ENCODE peak calls at places on chromosomes 1 and 21, in eight cellular contexts. B, W, T, Z, H, G, Q and N are unnamed samples.

GRCh38 chr1:10629091-10629815 is 154.5 kb downstream of the PEX14 start:
- DNase-seq in B (no peak), W (no peak), T (no peak), Z (no peak), H (no peak), G (no peak), Q (no peak), N (no peak)

GRCh38 chr1:215567491-215568286 is 585 bp downstream of the KCTD3 start:
- DNase-seq in B (peak; percentile 56), W (no peak), T (peak; percentile 46), Z (peak; percentile 50), H (peak; percentile 24), G (no peak), Q (no peak), N (no peak)

GRCh38 chr1:240149488-240150094 is 57.9 kb downstream of the FMN2 start:
- DNase-seq in B (peak; percentile 54), W (no peak), T (peak; percentile 52), Z (no peak), H (no peak), G (no peak), Q (no peak), N (no peak)

GRCh38 chr21:33670076-33670475 is 27.8 kb downstream of the ITSN1 start:
- DNase-seq in B (no peak), W (no peak), T (peak; percentile 43), Z (no peak), H (no peak), G (no peak), Q (no peak), N (no peak)

GRCh38 chr1:186511761-186512637 is 51.1 kb upstream of the PDC start:
- DNase-seq in B (no peak), W (no peak), T (peak; percentile 48), Z (no peak), H (no peak), G (no peak), Q (no peak), N (no peak)

GRCh38 chr1:60762176-60762575 is 320.2 kb upstream of the NFIA start:
- DNase-seq in B (peak; percentile 77), W (peak; percentile 2), T (peak; percentile 21), Z (no peak), H (no peak), G (no peak), Q (no peak), N (no peak)

GRCh38 chr1:170808229-170808870 is 127.0 kb upstream of the MROH9 start:
- DNase-seq in B (no peak), W (no peak), T (no peak), Z (no peak), H (no peak), G (no peak), Q (no peak), N (no peak)

GRCh38 chr21:42031816-42032215 is 21.7 kb upstream of the ZBTB21 start:
- DNase-seq in B (no peak), W (no peak), T (no peak), Z (no peak), H (no peak), G (no peak), Q (no peak), N (no peak)

GRCh38 chr1:174797398-174797797 is 202.3 kb upstream of the CACYBP start:
- DNase-seq in B (no peak), W (no peak), T (no peak), Z (no peak), H (no peak), G (no peak), Q (no peak), N (no peak)

GRCh38 chr1:212432163-212432705 is 486 bp upstream of the NENF start:
- DNase-seq in B (no peak), W (no peak), T (no peak), Z (no peak), H (no peak), G (no peak), Q (no peak), N (no peak)

GRCh38 chr1:153956997-153957715 is 1.3 kb downstream of the CRTC2 start:
- DNase-seq in B (no peak), W (no peak), T (no peak), Z (no peak), H (no peak), G (no peak), Q (no peak), N (no peak)

GRCh38 chr1:157104598-157105293 is 5.1 kb upstream of the ETV3L start:
- DNase-seq in B (no peak), W (no peak), T (peak; percentile 72), Z (no peak), H (no peak), G (no peak), Q (no peak), N (no peak)

GRCh38 chr1:246483204-246483933 is 23.7 kb downstream of the SMYD3 start:
- DNase-seq in B (peak; percentile 17), W (no peak), T (peak; percentile 38), Z (no peak), H (no peak), G (no peak), Q (no peak), N (no peak)

GRCh38 chr1:54579337-54579781 is 31.3 kb downstream of the ACOT11 start:
- DNase-seq in B (no peak), W (no peak), T (no peak), Z (no peak), H (no peak), G (no peak), Q (no peak), N (no peak)

GRCh38 chr21:44958471-44959191 is 18.8 kb downstream of the SLX9 start:
- DNase-seq in B (peak; percentile 88), W (no peak), T (peak; percentile 67), Z (peak; percentile 86), H (no peak), G (no peak), Q (peak; percentile 48), N (no peak)

GRCh38 chr1:21510113-21510493 is 880 bp downstream of the ALPL start:
- DNase-seq in B (no peak), W (no peak), T (no peak), Z (no peak), H (no peak), G (no peak), Q (no peak), N (no peak)

GRCh38 chr1:21507511-21508270 is 1.5 kb upstream of the ALPL start:
- DNase-seq in B (no peak), W (no peak), T (no peak), Z (no peak), H (no peak), G (no peak), Q (no peak), N (no peak)

GRCh38 chr1:21509351-21510112 is at the start of gene ALPL:
- DNase-seq in B (no peak), W (no peak), T (no peak), Z (peak; percentile 25), H (no peak), G (no peak), Q (no peak), N (no peak)

GRCh38 chr1:21506804-21507203 is 2.4 kb upstream of the ALPL start:
- DNase-seq in B (no peak), W (no peak), T (no peak), Z (no peak), H (no peak), G (no peak), Q (no peak), N (no peak)

GRCh38 chr1:21508580-21509350 is 458 bp upstream of the ALPL start:
- DNase-seq in B (peak; percentile 39), W (no peak), T (peak; percentile 31), Z (peak; percentile 77), H (no peak), G (no peak), Q (peak; percentile 76), N (no peak)
- H3K4me3 ChIP-seq in B (no peak overlapping the region), W (no peak overlapping the region), T (peak overlapping the region; percentile 4), Z (no peak overlapping the region), H (no peak overlapping the region), G (peak overlapping the region; percentile 58), Q (peak overlapping the region; percentile 33), N (peak overlapping the region; percentile 33)

GRCh38 chr1:195886000-195886399 is 722.2 kb downstream of the KCNT2 start:
- DNase-seq in B (no peak), W (no peak), T (no peak), Z (no peak), H (no peak), G (no peak), Q (no peak), N (no peak)
- TF ChIP-seq CTCF in B (peak; percentile 7), W (peak; percentile 20), T (peak; percentile 6), Z (no peak), H (peak; percentile 13), G (no peak), Q (no peak), N (no peak)

GRCh38 chr1:165371588-165372235 is 15.2 kb upstream of the LMX1A start:
- DNase-seq in B (no peak), W (no peak), T (no peak), Z (no peak), H (no peak), G (no peak), Q (no peak), N (no peak)

GRCh38 chr1:165375623-165376022 is 19.1 kb upstream of the LMX1A start:
- DNase-seq in B (no peak), W (no peak), T (no peak), Z (no peak), H (no peak), G (no peak), Q (no peak), N (no peak)

GRCh38 chr1:165376041-165376810 is 19.7 kb upstream of the LMX1A start:
- DNase-seq in B (peak; percentile 95), W (peak; percentile 18), T (peak; percentile 20), Z (peak; percentile 86), H (no peak), G (no peak), Q (peak; percentile 65), N (no peak)

GRCh38 chr1:165381745-165382530 is 25.4 kb upstream of the LMX1A start:
- DNase-seq in B (no peak), W (no peak), T (no peak), Z (no peak), H (no peak), G (no peak), Q (no peak), N (no peak)

DNA sequence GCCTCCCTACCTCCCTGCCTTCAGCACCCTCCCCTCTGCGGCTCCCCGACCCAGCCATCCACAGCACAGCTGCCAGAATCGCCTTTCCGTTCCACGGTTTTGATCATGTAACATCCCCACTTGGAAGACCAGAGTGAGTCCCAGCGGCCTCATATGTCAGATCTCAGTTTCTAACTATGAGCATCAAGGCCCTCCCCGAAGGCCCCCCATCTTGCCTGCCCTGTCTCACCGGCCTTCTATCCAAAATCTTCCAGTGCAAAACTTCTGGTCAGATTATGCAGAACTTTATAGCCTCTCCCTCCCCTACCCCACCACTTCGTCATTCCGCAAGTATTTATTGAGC is 20.3 kb upstream of the LMX1A start:
- DNase-seq in B (no peak), W (no peak), T (no peak), Z (no peak), H (no peak), G (no peak), Q (no peak), N (no peak)
- H3K4me3 ChIP-seq in B (peak overlapping the region; percentile 49), W (no peak overlapping the region), T (no peak overlapping the region), Z (no peak overlapping the region), H (no peak overlapping the region), G (peak overlapping the region; percentile 67), Q (peak overlapping the region; percentile 47), N (peak overlapping the region; percentile 31)

DNA sequence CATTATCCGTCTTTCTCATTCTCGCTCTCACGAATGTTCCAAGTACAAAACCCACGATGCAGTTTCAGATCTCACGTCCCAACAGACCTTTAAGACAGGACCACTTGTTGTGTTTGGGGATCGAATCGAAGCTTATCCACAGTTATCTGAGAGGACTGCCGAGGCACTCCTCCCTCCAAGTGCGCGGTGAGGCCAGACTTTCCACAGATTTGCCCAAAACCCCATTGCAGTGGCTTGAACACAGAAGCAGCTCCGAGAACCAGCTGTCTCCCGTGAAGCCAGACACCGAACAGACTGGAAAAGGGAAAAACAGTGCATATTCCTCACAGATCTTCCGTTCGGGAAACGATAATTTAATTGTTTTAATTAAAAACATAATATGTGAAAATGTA is 46.5 kb upstream of the COL6A2 start:
- DNase-seq in B (no peak), W (no peak), T (no peak), Z (no peak), H (no peak), G (no peak), Q (no peak), N (no peak)
- TF ChIP-seq CTCF in B (no peak), W (no peak), T (no peak), Z (no peak), H (no peak), G (no peak), Q (no peak), N (no peak)